ENCODE peak calls at places on chromosomes 4 and X, in ten cellular contexts. One of them, this sample, is unnamed. For H3K4me1, the result is how much of the 10 kb centered on the place peaks cover.

GRCh38 chr4:156775803-156776202 is 195.8 kb downstream of the PDGFC start:
- DNase-seq in PC-3: no peak
- DNase-seq in tibial artery: no peak
- DNase-seq in CD4-positive, CD25-positive, alpha-beta regulatory T cell: no peak
- DNase-seq in cardiac muscle cell: no peak
- DNase-seq in psoas muscle: no peak
- DNase-seq in astrocyte: no peak
- DNase-seq in thyroid gland: no peak
- DNase-seq in GM23338: no peak
- DNase-seq in right cardiac atrium: no peak
- DNase-seq in this sample: no peak

GRCh38 chrX:23434356-23434884 is 99.8 kb downstream of the PTCHD1 start:
- DNase-seq in PC-3: peak
- DNase-seq in tibial artery: peak
- DNase-seq in CD4-positive, CD25-positive, alpha-beta regulatory T cell: no peak
- DNase-seq in cardiac muscle cell: no peak
- DNase-seq in psoas muscle: peak
- DNase-seq in astrocyte: peak
- DNase-seq in thyroid gland: peak
- DNase-seq in GM23338: no peak
- DNase-seq in right cardiac atrium: peak
- DNase-seq in this sample: no peak

GRCh38 chr4:156837625-156838345 is 133.8 kb downstream of the PDGFC start:
- DNase-seq in PC-3: no peak
- DNase-seq in tibial artery: no peak
- DNase-seq in CD4-positive, CD25-positive, alpha-beta regulatory T cell: no peak
- DNase-seq in cardiac muscle cell: no peak
- DNase-seq in psoas muscle: no peak
- DNase-seq in astrocyte: no peak
- DNase-seq in thyroid gland: no peak
- DNase-seq in GM23338: no peak
- DNase-seq in right cardiac atrium: no peak
- DNase-seq in this sample: no peak

GRCh38 chr4:142960134-142960533 is 114.0 kb upstream of the INPP4B start:
- DNase-seq in PC-3: no peak
- DNase-seq in tibial artery: no peak
- DNase-seq in CD4-positive, CD25-positive, alpha-beta regulatory T cell: no peak
- DNase-seq in cardiac muscle cell: peak
- DNase-seq in psoas muscle: no peak
- DNase-seq in astrocyte: no peak
- DNase-seq in thyroid gland: no peak
- DNase-seq in GM23338: no peak
- DNase-seq in right cardiac atrium: no peak
- DNase-seq in this sample: no peak

GRCh38 chr4:88591787-88592599 is at the start of gene HERC3:
- DNase-seq in PC-3: peak
- DNase-seq in tibial artery: peak
- DNase-seq in CD4-positive, CD25-positive, alpha-beta regulatory T cell: peak
- DNase-seq in cardiac muscle cell: peak
- DNase-seq in psoas muscle: peak
- DNase-seq in astrocyte: peak
- DNase-seq in thyroid gland: peak
- DNase-seq in GM23338: peak
- DNase-seq in right cardiac atrium: peak
- DNase-seq in this sample: no peak

GRCh38 chr4:89610236-89610635 is 226.7 kb downstream of the SNCA start:
- DNase-seq in PC-3: no peak
- DNase-seq in tibial artery: no peak
- DNase-seq in CD4-positive, CD25-positive, alpha-beta regulatory T cell: no peak
- DNase-seq in cardiac muscle cell: no peak
- DNase-seq in psoas muscle: no peak
- DNase-seq in astrocyte: no peak
- DNase-seq in thyroid gland: no peak
- DNase-seq in GM23338: peak
- DNase-seq in right cardiac atrium: no peak
- DNase-seq in this sample: no peak

GRCh38 chrX:101262590-101262989 is 28.5 kb downstream of the TAF7L start:
- DNase-seq in PC-3: no peak
- DNase-seq in tibial artery: no peak
- DNase-seq in CD4-positive, CD25-positive, alpha-beta regulatory T cell: no peak
- DNase-seq in cardiac muscle cell: no peak
- DNase-seq in psoas muscle: no peak
- DNase-seq in astrocyte: no peak
- DNase-seq in thyroid gland: no peak
- DNase-seq in GM23338: no peak
- DNase-seq in right cardiac atrium: no peak
- DNase-seq in this sample: no peak

GRCh38 chrX:150324035-150324728 is 38.9 kb upstream of the MAMLD1 start:
- DNase-seq in PC-3: peak
- DNase-seq in tibial artery: no peak
- DNase-seq in CD4-positive, CD25-positive, alpha-beta regulatory T cell: no peak
- DNase-seq in cardiac muscle cell: no peak
- DNase-seq in psoas muscle: no peak
- DNase-seq in astrocyte: peak
- DNase-seq in thyroid gland: no peak
- DNase-seq in GM23338: no peak
- DNase-seq in right cardiac atrium: no peak
- DNase-seq in this sample: no peak

GRCh38 chr4:95549246-95550138 is 719 bp upstream of the UNC5C start:
- DNase-seq in PC-3: no peak
- DNase-seq in tibial artery: no peak
- DNase-seq in CD4-positive, CD25-positive, alpha-beta regulatory T cell: peak
- DNase-seq in cardiac muscle cell: peak
- DNase-seq in psoas muscle: peak
- DNase-seq in astrocyte: peak
- DNase-seq in thyroid gland: peak
- DNase-seq in GM23338: peak
- DNase-seq in right cardiac atrium: peak
- DNase-seq in this sample: no peak

GRCh38 chr4:153001626-153002025 is 65.5 kb downstream of the FHDC1 start:
- DNase-seq in PC-3: no peak
- DNase-seq in tibial artery: no peak
- DNase-seq in CD4-positive, CD25-positive, alpha-beta regulatory T cell: no peak
- DNase-seq in cardiac muscle cell: no peak
- DNase-seq in psoas muscle: no peak
- DNase-seq in astrocyte: no peak
- DNase-seq in thyroid gland: no peak
- DNase-seq in GM23338: no peak
- DNase-seq in right cardiac atrium: no peak
- DNase-seq in this sample: no peak

GRCh38 chr4:40482985-40483647 is 146.5 kb downstream of the RBM47 start:
- DNase-seq in PC-3: no peak
- DNase-seq in tibial artery: no peak
- DNase-seq in CD4-positive, CD25-positive, alpha-beta regulatory T cell: no peak
- DNase-seq in cardiac muscle cell: no peak
- DNase-seq in psoas muscle: no peak
- DNase-seq in astrocyte: no peak
- DNase-seq in thyroid gland: peak
- DNase-seq in GM23338: peak
- DNase-seq in right cardiac atrium: no peak
- DNase-seq in this sample: no peak

GRCh38 chr4:182022899-182023298 is 220.3 kb upstream of the TENM3 start:
- DNase-seq in PC-3: no peak
- DNase-seq in tibial artery: no peak
- DNase-seq in CD4-positive, CD25-positive, alpha-beta regulatory T cell: no peak
- DNase-seq in cardiac muscle cell: no peak
- DNase-seq in psoas muscle: no peak
- DNase-seq in astrocyte: peak
- DNase-seq in thyroid gland: no peak
- DNase-seq in GM23338: no peak
- DNase-seq in right cardiac atrium: no peak
- DNase-seq in this sample: no peak

GRCh38 chr4:37908488-37909343 is 17.8 kb downstream of the TBC1D1 start:
- DNase-seq in PC-3: peak
- DNase-seq in tibial artery: no peak
- DNase-seq in CD4-positive, CD25-positive, alpha-beta regulatory T cell: no peak
- DNase-seq in cardiac muscle cell: no peak
- DNase-seq in psoas muscle: no peak
- DNase-seq in astrocyte: peak
- DNase-seq in thyroid gland: no peak
- DNase-seq in GM23338: no peak
- DNase-seq in right cardiac atrium: peak
- DNase-seq in this sample: no peak

GRCh38 chr4:8039290-8039689 is 99.6 kb upstream of the AFAP1 start:
- DNase-seq in PC-3: no peak
- DNase-seq in tibial artery: no peak
- DNase-seq in CD4-positive, CD25-positive, alpha-beta regulatory T cell: no peak
- DNase-seq in cardiac muscle cell: no peak
- DNase-seq in psoas muscle: no peak
- DNase-seq in astrocyte: no peak
- DNase-seq in thyroid gland: peak
- DNase-seq in GM23338: peak
- DNase-seq in right cardiac atrium: peak
- DNase-seq in this sample: no peak

GRCh38 chr4:11817088-11817487 is 388.4 kb upstream of the HS3ST1 start:
- DNase-seq in PC-3: no peak
- DNase-seq in tibial artery: no peak
- DNase-seq in CD4-positive, CD25-positive, alpha-beta regulatory T cell: no peak
- DNase-seq in cardiac muscle cell: no peak
- DNase-seq in psoas muscle: no peak
- DNase-seq in astrocyte: no peak
- DNase-seq in thyroid gland: no peak
- DNase-seq in GM23338: no peak
- DNase-seq in right cardiac atrium: no peak
- DNase-seq in this sample: no peak

GRCh38 chr4:87843936-87844335 is 11.2 kb downstream of the MEPE start:
- DNase-seq in PC-3: peak
- DNase-seq in tibial artery: no peak
- DNase-seq in CD4-positive, CD25-positive, alpha-beta regulatory T cell: no peak
- DNase-seq in cardiac muscle cell: peak
- DNase-seq in psoas muscle: no peak
- DNase-seq in astrocyte: peak
- DNase-seq in thyroid gland: no peak
- DNase-seq in GM23338: no peak
- DNase-seq in right cardiac atrium: no peak
- DNase-seq in this sample: no peak

GRCh38 chr4:56468097-56468422 is 643 bp downstream of the SRP72 start:
- DNase-seq in PC-3: peak
- DNase-seq in tibial artery: no peak
- DNase-seq in CD4-positive, CD25-positive, alpha-beta regulatory T cell: peak
- DNase-seq in cardiac muscle cell: peak
- DNase-seq in psoas muscle: no peak
- DNase-seq in astrocyte: peak
- DNase-seq in thyroid gland: peak
- DNase-seq in GM23338: no peak
- DNase-seq in right cardiac atrium: no peak
- DNase-seq in this sample: no peak

GRCh38 chrX:48800574-48801280 is 1.1 kb upstream of the HDAC6 start:
- DNase-seq in PC-3: peak
- DNase-seq in tibial artery: no peak
- DNase-seq in CD4-positive, CD25-positive, alpha-beta regulatory T cell: peak
- DNase-seq in cardiac muscle cell: no peak
- DNase-seq in psoas muscle: no peak
- DNase-seq in astrocyte: no peak
- DNase-seq in thyroid gland: no peak
- DNase-seq in GM23338: no peak
- DNase-seq in right cardiac atrium: no peak
- DNase-seq in this sample: no peak

GRCh38 chr4:155526452-155527169 is 140.0 kb upstream of the GUCY1A1 start:
- DNase-seq in PC-3: no peak
- DNase-seq in tibial artery: no peak
- DNase-seq in CD4-positive, CD25-positive, alpha-beta regulatory T cell: no peak
- DNase-seq in cardiac muscle cell: no peak
- DNase-seq in psoas muscle: no peak
- DNase-seq in astrocyte: no peak
- DNase-seq in thyroid gland: no peak
- DNase-seq in GM23338: no peak
- DNase-seq in right cardiac atrium: no peak
- DNase-seq in this sample: no peak
- H3K4me3 ChIP-seq in PC-3: no peak
- H3K4me3 ChIP-seq in tibial artery: peak
- H3K4me3 ChIP-seq in CD4-positive, CD25-positive, alpha-beta regulatory T cell: no peak
- H3K4me3 ChIP-seq in cardiac muscle cell: no peak
- H3K4me3 ChIP-seq in psoas muscle: no peak
- H3K4me3 ChIP-seq in astrocyte: no peak
- H3K4me3 ChIP-seq in thyroid gland: no peak
- H3K4me3 ChIP-seq in GM23338: no peak
- H3K4me3 ChIP-seq in right cardiac atrium: no peak
- H3K4me3 ChIP-seq in this sample: no peak

DNA sequence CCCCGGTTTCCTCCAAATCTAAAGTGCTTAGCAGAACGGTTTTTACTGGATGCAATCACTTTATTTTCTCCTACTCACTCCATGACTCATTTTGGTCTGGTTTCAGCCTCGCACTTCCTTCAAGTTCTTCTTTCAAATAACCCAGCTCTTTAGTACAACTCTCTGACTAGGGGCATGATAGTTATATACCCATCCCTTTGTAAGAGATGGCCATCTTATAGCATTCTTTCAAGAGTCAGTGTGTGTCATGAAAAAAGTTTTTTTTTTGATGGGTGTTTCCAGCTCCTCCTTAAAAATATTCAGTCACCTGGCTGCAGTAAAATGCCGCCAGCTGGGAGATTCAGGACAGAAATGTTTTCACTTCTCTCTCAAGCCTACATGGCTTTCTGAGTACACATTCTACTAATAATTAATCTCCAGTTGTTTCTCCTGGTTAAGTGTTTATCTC is 139.4 kb downstream of the GASK1B start:
- DNase-seq in PC-3: peak
- DNase-seq in tibial artery: no peak
- DNase-seq in CD4-positive, CD25-positive, alpha-beta regulatory T cell: no peak
- DNase-seq in cardiac muscle cell: no peak
- DNase-seq in psoas muscle: no peak
- DNase-seq in astrocyte: peak
- DNase-seq in thyroid gland: no peak
- DNase-seq in GM23338: no peak
- DNase-seq in right cardiac atrium: no peak
- DNase-seq in this sample: no peak
- H3K27ac ChIP-seq in PC-3: no peak
- H3K27ac ChIP-seq in tibial artery: peak
- H3K27ac ChIP-seq in CD4-positive, CD25-positive, alpha-beta regulatory T cell: no peak
- H3K27ac ChIP-seq in cardiac muscle cell: no peak
- H3K27ac ChIP-seq in psoas muscle: no peak
- H3K27ac ChIP-seq in astrocyte: no peak
- H3K27ac ChIP-seq in thyroid gland: no peak
- H3K27ac ChIP-seq in GM23338: no peak
- H3K27ac ChIP-seq in right cardiac atrium: no peak
- H3K27ac ChIP-seq in this sample: no peak

DNA sequence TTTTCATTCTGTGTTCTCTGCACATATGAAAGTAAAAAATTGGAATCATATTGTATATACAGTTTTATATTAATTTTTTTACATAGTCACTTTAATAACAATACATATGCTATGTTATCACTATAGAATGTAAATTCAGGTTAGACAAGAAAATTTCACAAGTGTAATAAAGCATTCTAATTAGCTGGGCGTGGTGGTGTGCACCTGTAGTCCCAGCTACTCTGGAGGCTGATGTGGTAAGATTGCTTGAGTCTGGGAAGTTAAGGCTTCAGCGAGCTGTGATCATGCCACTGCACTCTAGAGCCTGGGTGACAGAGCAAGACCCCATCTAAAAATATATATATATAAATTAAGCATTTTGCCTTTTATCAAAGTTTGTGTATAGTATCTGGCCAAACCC is 95.7 kb downstream of the ANXA3 start:
- DNase-seq in PC-3: no peak
- DNase-seq in tibial artery: no peak
- DNase-seq in CD4-positive, CD25-positive, alpha-beta regulatory T cell: no peak
- DNase-seq in cardiac muscle cell: no peak
- DNase-seq in psoas muscle: no peak
- DNase-seq in astrocyte: no peak
- DNase-seq in thyroid gland: no peak
- DNase-seq in GM23338: no peak
- DNase-seq in right cardiac atrium: no peak
- DNase-seq in this sample: no peak
- H3K4me1 ChIP-seq in PC-3: half or more
- H3K4me1 ChIP-seq in tibial artery: under half
- H3K4me1 ChIP-seq in CD4-positive, CD25-positive, alpha-beta regulatory T cell: under half
- H3K4me1 ChIP-seq in cardiac muscle cell: under half
- H3K4me1 ChIP-seq in psoas muscle: under half
- H3K4me1 ChIP-seq in astrocyte: under half
- H3K4me1 ChIP-seq in thyroid gland: under half
- H3K4me1 ChIP-seq in GM23338: under half
- H3K4me1 ChIP-seq in right cardiac atrium: under half
- H3K4me1 ChIP-seq in this sample: under half

GRCh38 chr4:26476545-26476944 is 13.7 kb downstream of the CCKAR start:
- DNase-seq in PC-3: no peak
- DNase-seq in tibial artery: no peak
- DNase-seq in CD4-positive, CD25-positive, alpha-beta regulatory T cell: no peak
- DNase-seq in cardiac muscle cell: no peak
- DNase-seq in psoas muscle: no peak
- DNase-seq in astrocyte: no peak
- DNase-seq in thyroid gland: no peak
- DNase-seq in GM23338: no peak
- DNase-seq in right cardiac atrium: no peak
- DNase-seq in this sample: no peak
- H3K4me3 ChIP-seq in PC-3: no peak
- H3K4me3 ChIP-seq in tibial artery: no peak
- H3K4me3 ChIP-seq in CD4-positive, CD25-positive, alpha-beta regulatory T cell: no peak
- H3K4me3 ChIP-seq in cardiac muscle cell: no peak
- H3K4me3 ChIP-seq in psoas muscle: no peak
- H3K4me3 ChIP-seq in astrocyte: no peak
- H3K4me3 ChIP-seq in thyroid gland: no peak
- H3K4me3 ChIP-seq in GM23338: no peak
- H3K4me3 ChIP-seq in right cardiac atrium: no peak
- H3K4me3 ChIP-seq in this sample: no peak

This sample was measured in iPS DF 6.9.